ENCODE peak calls at places on chromosomes 16 and 17, in ten cellular contexts. P is activated naive CD4-positive, alpha-beta T cell treated with anti-CD3 and anti-CD28 coated beads for 36 hours; Y is pancreas; Q is GM12891; H is AG08395; L is Peyer's patch; S is stimulated activated CD4-positive, alpha-beta T cell treated with anti-CD3 and anti-CD28 coated beads, Interleukin-4, amount 100 ng/mL, for 24 hours; I is Kasumi-1; W is NCI-H1092 treated with DMSO at 0.1 percent for 48 hours; K is endothelial cell. F is an unnamed sample.

GRCh38 chr16:81612351-81613170 is 166.5 kb upstream of the PLCG2 start:
- DNase-seq in K (peak), L (no peak), Y (no peak), S (no peak), H (peak), P (no peak), Q (no peak), I (no peak), W (no peak), F (no peak)

GRCh38 chr17:81843713-81844326 is 9.0 kb upstream of the PPP1R27 start:
- DNase-seq in H (no peak), L (no peak), Y (no peak), K (no peak), W (no peak), S (no peak), P (no peak), Q (no peak), I (no peak), F (no peak)

GRCh38 chr17:47694018-47694817 is at the start of gene TBKBP1:
- DNase-seq in Y (peak), Q (no peak), S (peak), K (peak), W (peak), L (peak), H (peak), P (peak), I (peak), F (peak)

GRCh38 chr17:56737741-56738161 is 96.0 kb downstream of the C17orf67 start:
- DNase-seq in Y (no peak), L (no peak), K (no peak), W (no peak), H (peak), P (no peak), I (peak), Q (no peak), S (no peak), F (no peak)

GRCh38 chr17:78130439-78131101 is at the start of gene TMC8:
- DNase-seq in L (peak), Y (no peak), K (no peak), P (peak), H (no peak), S (peak), Q (no peak), W (no peak), I (peak), F (peak)

GRCh38 chr17:65170839-65171238 is 33.7 kb downstream of the RGS9 start:
- DNase-seq in W (peak), H (no peak), Y (peak), Q (no peak), L (no peak), P (no peak), I (no peak), K (no peak), S (no peak), F (no peak)

GRCh38 chr16:2924901-2925820 is 13.4 kb downstream of the FLYWCH1 start:
- DNase-seq in H (no peak), P (no peak), Q (no peak), I (no peak), Y (no peak), W (no peak), S (no peak), L (no peak), K (peak), F (no peak)

GRCh38 chr17:76484228-76484725 is 16.9 kb downstream of the AANAT start:
- DNase-seq in L (no peak), S (no peak), H (no peak), Q (no peak), K (no peak), P (no peak), W (no peak), I (no peak), Y (no peak), F (no peak)

GRCh38 chr17:51004249-51004648 is 116.4 kb downstream of the SPAG9 start:
- DNase-seq in P (no peak), L (no peak), H (no peak), I (no peak), K (no peak), S (no peak), W (no peak), Q (no peak), Y (no peak), F (no peak)

GRCh38 chr17:16286009-16286946 is 67.0 kb downstream of the CENPV start:
- DNase-seq in L (peak), Y (peak), K (no peak), Q (peak), P (peak), I (peak), H (peak), W (no peak), S (peak), F (peak)

GRCh38 chr17:50559674-50560184 is 786 bp upstream of the CACNA1G start:
- DNase-seq in L (peak), Q (no peak), K (peak), Y (no peak), S (peak), P (peak), W (no peak), I (peak), H (peak), F (no peak)

GRCh38 chr17:39081851-39082250 is 69.6 kb downstream of the PLXDC1 start:
- DNase-seq in Y (no peak), L (no peak), P (no peak), K (no peak), S (no peak), I (no peak), Q (no peak), H (no peak), W (no peak), F (peak)

GRCh38 chr17:55424893-55425540 is 3.4 kb upstream of the MMD start:
- DNase-seq in Q (no peak), L (no peak), I (no peak), W (no peak), P (no peak), H (no peak), Y (no peak), S (no peak), K (no peak), F (peak)

GRCh38 chr17:14737984-14738651 is 437.2 kb downstream of the HS3ST3B1 start:
- DNase-seq in L (peak), Y (peak), Q (no peak), I (no peak), K (no peak), P (no peak), S (no peak), W (no peak), H (peak), F (peak)

GRCh38 chr17:75791251-75791650 is 6.6 kb downstream of the UNK start:
- DNase-seq in K (no peak), W (no peak), Y (no peak), S (no peak), L (no peak), I (no peak), Q (no peak), H (no peak), P (no peak), F (no peak)

GRCh38 chr16:354286-354881 is 1.9 kb upstream of the AXIN1 start:
- DNase-seq in H (no peak), I (no peak), Y (no peak), P (no peak), K (no peak), S (no peak), Q (no peak), L (no peak), W (no peak), F (no peak)

GRCh38 chr17:12522336-12522735 is 143.4 kb upstream of the MYOCD start:
- DNase-seq in H (no peak), Y (no peak), S (no peak), K (no peak), I (no peak), W (no peak), P (no peak), L (no peak), Q (no peak), F (no peak)

GRCh38 chr17:80181431-80181830 is 11.6 kb downstream of the CARD14 start:
- DNase-seq in K (no peak), S (no peak), H (no peak), I (no peak), W (no peak), P (no peak), Q (no peak), L (no peak), Y (no peak), F (no peak)

GRCh38 chr16:67263201-67263600 is 14.4 kb downstream of the SLC9A5 start:
- DNase-seq in S (no peak), H (no peak), L (no peak), W (no peak), P (no peak), K (no peak), Y (no peak), Q (no peak), I (no peak), F (no peak)

GRCh38 chr17:38920374-38921291 is 4.8 kb upstream of the LASP1NB start:
- DNase-seq in P (no peak), K (no peak), H (no peak), I (no peak), Y (no peak), Q (no peak), W (no peak), L (peak), S (no peak), F (no peak)